ENCODE peak calls at places on chromosome 11, in six cellular contexts. R is vagina, K is endothelial cell of umbilical vein, C is suprapubic skin, X is HCT116, A is upper lobe of left lung. I is an unnamed sample.

GRCh38 chr11:2760196-2760871 is 60.5 kb upstream of the KCNQ1OT1 start:
- DNase-seq in K (no peak), C (peak), R (peak), X (no peak), A (peak), I (no peak)

GRCh38 chr11:118138839-118139420 is 13.7 kb downstream of the SCN4B start:
- DNase-seq in A (no peak), K (no peak), X (no peak), C (no peak), R (no peak), I (no peak)

GRCh38 chr11:25838918-25839611 is 492.9 kb upstream of the ANO3 start:
- DNase-seq in R (no peak), C (no peak), A (no peak), K (no peak), X (no peak), I (no peak)

GRCh38 chr11:28760676-28761390 is 652.6 kb downstream of the METTL15 start:
- DNase-seq in C (no peak), A (no peak), X (no peak), K (no peak), R (no peak), I (no peak)

GRCh38 chr11:128726464-128727139 is 32.7 kb downstream of the FLI1 start:
- DNase-seq in X (no peak), A (peak), C (no peak), K (no peak), R (no peak), I (no peak)

GRCh38 chr11:44445500-44446340 is 119.7 kb upstream of the CD82 start:
- DNase-seq in K (no peak), C (no peak), X (no peak), R (no peak), A (peak), I (no peak)

GRCh38 chr11:129828301-129828836 is 12.7 kb downstream of the TMEM45B start:
- DNase-seq in X (peak), K (no peak), R (no peak), A (peak), C (no peak), I (no peak)

GRCh38 chr11:35927730-35928129 is 16.1 kb upstream of the LDLRAD3 start:
- DNase-seq in C (peak), X (no peak), R (peak), K (no peak), A (peak), I (no peak)

GRCh38 chr11:14764899-14765527 is 121.4 kb downstream of the PDE3B start:
- DNase-seq in C (no peak), X (no peak), R (no peak), A (no peak), K (peak), I (no peak)

GRCh38 chr11:37100008-37100407 is 502.0 kb upstream of the RAG2 start:
- DNase-seq in C (no peak), X (no peak), R (no peak), A (no peak), K (no peak), I (no peak)

GRCh38 chr11:625636-626319 is 1.0 kb upstream of the CDHR5 start:
- DNase-seq in A (no peak), R (no peak), K (no peak), X (no peak), C (no peak), I (no peak)

GRCh38 chr11:62400760-62401159 is 18.1 kb upstream of the SCGB1A1 start:
- DNase-seq in R (no peak), X (no peak), A (no peak), C (peak), K (no peak), I (no peak)

GRCh38 chr11:35491231-35491871 is 34.1 kb downstream of the PAMR1 start:
- DNase-seq in X (no peak), R (no peak), K (no peak), A (no peak), C (no peak), I (no peak)

GRCh38 chr11:121057922-121058321 is 34.0 kb downstream of the TBCEL start:
- DNase-seq in C (no peak), A (no peak), R (no peak), K (no peak), X (no peak), I (no peak)

GRCh38 chr11:121059605-121060004 is 35.7 kb downstream of the TBCEL start:
- DNase-seq in K (no peak), A (no peak), R (no peak), X (no peak), C (no peak), I (no peak)

GRCh38 chr11:121054266-121054665 is 30.4 kb downstream of the TBCEL start:
- DNase-seq in C (no peak), X (no peak), A (no peak), R (no peak), K (no peak), I (no peak)

GRCh38 chr11:121055076-121055475 is 31.2 kb downstream of the TBCEL start:
- DNase-seq in K (no peak), C (no peak), R (no peak), A (no peak), X (no peak), I (no peak)

DNA sequence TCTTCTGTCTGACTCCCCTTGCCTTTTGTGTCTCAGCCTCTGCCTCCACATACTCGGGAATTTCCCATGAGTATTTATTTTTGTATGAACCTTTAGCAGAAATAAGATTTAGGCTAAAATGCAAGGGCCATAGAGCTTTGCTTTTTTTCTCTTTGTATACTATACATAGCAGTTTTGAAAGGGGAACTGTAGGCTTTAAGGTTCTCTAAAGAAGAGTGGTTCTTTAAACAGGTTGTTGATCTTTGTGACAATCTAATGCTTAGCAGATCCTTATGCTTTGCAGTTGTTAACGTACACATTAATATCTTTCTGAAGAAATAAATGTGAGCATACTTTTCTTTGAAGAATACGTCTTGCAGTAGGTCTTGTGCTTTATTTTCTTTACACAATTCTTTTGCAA is 35.0 kb downstream of the TBCEL start:
- DNase-seq in K (no peak), R (no peak), X (no peak), C (no peak), A (no peak), I (no peak)
- TF ChIP-seq POLR2AphosphoS5 in K (no peak), R (no peak), X (no peak), C (no peak), A (no peak), I (no peak)

DNA sequence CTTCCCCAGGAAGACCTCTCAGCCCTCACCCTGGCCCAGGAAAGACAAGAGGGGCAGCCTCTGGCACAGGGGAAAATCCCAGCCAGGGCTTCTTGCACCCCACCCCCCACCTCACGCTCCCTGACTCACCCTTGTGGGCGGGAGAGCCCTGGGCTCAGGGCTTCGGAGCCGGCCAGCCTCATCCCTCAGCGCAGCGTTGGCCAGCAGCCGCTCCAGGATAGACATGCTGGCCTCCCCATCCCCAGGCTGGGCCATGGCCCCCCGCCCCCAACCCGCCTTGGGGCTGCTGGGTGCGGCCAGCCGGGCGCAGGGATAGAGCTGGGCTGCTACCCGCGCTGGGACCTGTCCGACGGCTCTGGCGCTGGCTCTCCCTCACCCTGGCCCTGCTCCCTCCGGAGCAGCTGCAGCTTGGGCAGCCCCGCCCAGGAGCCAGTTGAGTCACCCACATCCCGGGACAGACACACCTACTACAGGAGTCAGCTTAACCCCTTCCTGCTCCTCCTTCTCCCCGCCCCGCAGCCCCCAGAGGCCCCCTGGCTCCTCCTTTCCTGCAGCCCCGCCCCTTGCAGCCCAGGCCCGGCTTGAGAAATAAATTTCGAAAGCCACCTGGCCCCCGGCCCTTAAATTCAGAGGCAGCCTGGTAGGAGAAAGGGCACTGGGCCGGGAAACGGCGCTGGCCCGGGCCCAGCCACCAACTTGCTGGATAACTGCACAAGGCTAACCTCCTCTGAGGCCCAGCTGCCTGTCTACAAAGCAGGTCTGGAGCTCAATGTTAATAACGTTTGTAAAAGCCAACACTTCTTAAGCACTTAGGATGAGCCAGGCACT is 13.4 kb downstream of the TNKS1BP1 start:
- DNase-seq in C (peak), K (peak), A (peak), R (peak), X (peak), I (peak)
- TF ChIP-seq POLR2A in C (no peak), K (peak), A (peak), R (peak), X (no peak), I (no peak)

GRCh38 chr11:63839508-63840355 is 822 bp downstream of the MARK2 start:
- DNase-seq in C (no peak), K (peak), A (peak), R (no peak), X (no peak), I (no peak)
- TF ChIP-seq POLR2AphosphoS5 in C (no peak), K (no peak), A (no peak), R (peak), X (no peak), I (no peak)

GRCh38 chr11:76782526-76783293 is 446 bp upstream of the TSKU start:
- DNase-seq in A (peak), X (peak), C (peak), R (no peak), K (peak), I (peak)
- TF ChIP-seq POLR2A in A (no peak), X (peak), C (no peak), R (peak), K (peak), I (no peak)

GRCh38 chr11:33747969-33748368 is 11.7 kb upstream of the CD59 start:
- DNase-seq in K (peak), R (no peak), A (no peak), C (no peak), X (no peak), I (no peak)

GRCh38 chr11:33753304-33753703 is 17.1 kb upstream of the CD59 start:
- DNase-seq in A (no peak), K (peak), R (no peak), C (no peak), X (no peak), I (no peak)

DNA sequence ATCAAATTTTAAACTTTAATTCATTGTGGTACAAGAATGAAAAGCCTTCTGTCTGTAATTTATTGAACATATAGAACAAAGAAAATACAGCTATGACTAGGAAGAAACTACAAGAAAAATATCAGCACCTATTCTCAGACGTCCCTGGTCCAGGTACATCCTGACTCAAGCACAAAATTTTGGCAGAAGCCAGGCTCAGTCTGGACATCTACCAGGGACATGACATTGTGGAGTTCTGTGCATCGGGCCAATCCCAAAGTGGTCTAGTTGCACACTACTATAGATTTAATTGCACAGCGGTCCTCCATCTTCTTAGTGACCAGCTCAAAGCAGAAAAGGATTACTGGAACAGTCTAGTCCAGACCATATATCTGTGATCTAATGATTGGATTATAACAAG is 15.7 kb upstream of the CD59 start:
- DNase-seq in K (no peak), X (no peak), A (no peak), R (no peak), C (no peak), I (no peak)
- TF ChIP-seq POLR2AphosphoS5 in K (no peak), X (no peak), A (no peak), R (no peak), C (no peak), I (no peak)

GRCh38 chr11:77401486-77402217 is 72.2 kb downstream of the PAK1 start:
- DNase-seq in R (no peak), A (no peak), X (no peak), C (no peak), K (no peak), I (no peak)

GRCh38 chr11:77400775-77401469 is 73.0 kb downstream of the PAK1 start:
- DNase-seq in R (no peak), C (no peak), X (no peak), A (no peak), K (no peak), I (no peak)

GRCh38 chr11:77402218-77402556 is 71.7 kb downstream of the PAK1 start:
- DNase-seq in R (no peak), X (no peak), K (no peak), C (no peak), A (no peak), I (no peak)

GRCh38 chr11:77400306-77400705 is 73.6 kb downstream of the PAK1 start:
- DNase-seq in C (no peak), K (no peak), R (no peak), X (no peak), A (no peak), I (no peak)

DNA sequence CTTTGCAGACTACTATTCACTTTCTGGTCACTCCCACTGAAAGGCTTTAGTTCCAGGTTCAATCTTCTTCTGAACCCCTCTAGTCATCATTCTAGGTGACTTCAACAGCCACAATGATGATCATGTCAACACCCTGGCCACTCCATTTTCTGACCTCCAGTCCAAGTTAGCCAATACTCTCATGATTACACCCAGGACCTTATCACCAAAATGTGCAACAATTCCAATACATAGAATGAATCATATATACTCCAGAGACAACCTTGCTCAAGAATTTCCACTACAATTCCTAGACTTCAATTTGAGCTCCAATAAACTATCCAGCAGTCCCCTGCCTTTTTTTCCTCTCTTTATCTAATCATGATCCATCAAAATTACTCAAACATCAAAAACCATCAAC is 70.7 kb downstream of the PAK1 start:
- DNase-seq in X (no peak), K (no peak), R (no peak), A (no peak), C (no peak), I (no peak)
- TF ChIP-seq POLR2A in X (no peak), K (no peak), R (no peak), A (no peak), C (no peak), I (no peak)

GRCh38 chr11:68948948-68949347 is 31.8 kb downstream of the MRGPRD start:
- DNase-seq in K (no peak), R (no peak), C (no peak), A (no peak), X (no peak), I (no peak)

GRCh38 chr11:68947151-68947550 is 33.6 kb downstream of the MRGPRD start:
- DNase-seq in A (no peak), K (no peak), C (no peak), X (no peak), R (no peak), I (no peak)

GRCh38 chr11:68950268-68950667 is 30.5 kb downstream of the MRGPRD start:
- DNase-seq in C (no peak), K (peak), X (peak), A (no peak), R (no peak), I (no peak)

GRCh38 chr11:68948496-68948895 is 32.3 kb downstream of the MRGPRD start:
- DNase-seq in R (no peak), A (no peak), X (no peak), K (no peak), C (no peak), I (no peak)

GRCh38 chr11:68946416-68947090 is 34.2 kb downstream of the MRGPRD start:
- DNase-seq in K (peak), C (no peak), X (no peak), A (no peak), R (no peak), I (no peak)
- TF ChIP-seq POLR2AphosphoS5 in K (no peak), C (no peak), X (no peak), A (no peak), R (no peak), I (no peak)

I was measured in GM12892.